ENCODE peak calls at places on chromosomes 1 and 21, in seven cellular contexts. P is fibroblast of pulmonary artery, D is kidney, V is choroid plexus epithelial cell, N is HFF-Myc, Y is fibroblast of mammary gland, A is AG04450. G is an unnamed sample.

GRCh38 chr1:160260436-160261382 is 1.6 kb downstream of the DCAF8 start:
- DNase-seq in V (peak), P (peak), A (peak), N (peak), D (no peak), Y (peak), G (no peak)

GRCh38 chr1:7008331-7008730 is 223.1 kb downstream of the CAMTA1 start:
- DNase-seq in D (no peak), N (no peak), P (no peak), Y (no peak), A (no peak), V (no peak), G (no peak)

GRCh38 chr1:1605724-1606123 is 5.8 kb upstream of the FNDC10 start:
- DNase-seq in P (no peak), D (no peak), V (no peak), N (no peak), Y (no peak), A (no peak), G (no peak)

GRCh38 chr1:225250432-225250831 is 177.4 kb downstream of the LBR start:
- DNase-seq in D (no peak), N (no peak), Y (no peak), P (no peak), A (no peak), V (no peak), G (no peak)

GRCh38 chr1:43207229-43207853 is 35.2 kb downstream of the CFAP57 start:
- DNase-seq in V (peak), N (no peak), A (peak), Y (no peak), D (no peak), P (peak), G (no peak)

GRCh38 chr1:39105061-39105840 is 79.1 kb downstream of the NDUFS5 start:
- DNase-seq in N (no peak), P (peak), A (no peak), Y (peak), D (peak), V (peak), G (peak)

GRCh38 chr1:99084562-99084961 is 79.9 kb upstream of the PLPPR5 start:
- DNase-seq in V (no peak), D (no peak), N (no peak), A (no peak), P (no peak), Y (no peak), G (no peak)

GRCh38 chr1:183231545-183231944 is 45.5 kb downstream of the LAMC2 start:
- DNase-seq in P (no peak), A (no peak), V (no peak), D (no peak), N (no peak), Y (no peak), G (no peak)

GRCh38 chr21:35059742-35060141 is 10.6 kb upstream of the RUNX1 start:
- DNase-seq in N (no peak), V (no peak), A (no peak), P (no peak), Y (peak), D (no peak), G (no peak)

GRCh38 chr1:21492171-21492625 is 17.0 kb upstream of the ALPL start:
- DNase-seq in A (no peak), D (no peak), Y (no peak), V (no peak), P (no peak), N (no peak), G (no peak)

GRCh38 chr1:9203623-9204022 is 31.0 kb upstream of the H6PD start:
- DNase-seq in N (no peak), P (no peak), D (no peak), Y (no peak), V (no peak), A (no peak), G (no peak)

GRCh38 chr1:115411388-115412063 is 73.5 kb upstream of the NGF start:
- DNase-seq in A (no peak), D (no peak), P (peak), N (peak), V (peak), Y (peak), G (no peak)

GRCh38 chr1:204268101-204268500 is 54.3 kb upstream of the GOLT1A start:
- DNase-seq in V (no peak), D (peak), Y (no peak), N (no peak), A (no peak), P (no peak), G (no peak)

GRCh38 chr1:68319907-68320306 is 87.6 kb upstream of the WLS start:
- DNase-seq in N (no peak), A (no peak), P (no peak), Y (no peak), V (no peak), D (no peak), G (no peak)

GRCh38 chr21:32826317-32827167 is 55.0 kb upstream of the PAXBP1 start:
- DNase-seq in D (no peak), Y (peak), V (peak), A (peak), N (peak), P (peak), G (no peak)

GRCh38 chr1:27528701-27529637 is 39.0 kb upstream of the WASF2 start:
- DNase-seq in N (no peak), P (peak), V (peak), D (peak), Y (peak), A (peak), G (peak)
- H3K4me3 ChIP-seq in N (no peak), P (no peak), V (no peak), D (peak), Y (peak), A (no peak), G (no peak)

GRCh38 chr21:41611441-41611840 is 103.5 kb upstream of the TMPRSS2 start:
- DNase-seq in P (no peak), D (no peak), Y (no peak), A (no peak), V (no peak), N (no peak), G (no peak)

GRCh38 chr21:41613421-41613998 is 105.6 kb upstream of the TMPRSS2 start:
- DNase-seq in P (no peak), V (no peak), A (no peak), Y (no peak), N (no peak), D (peak), G (no peak)

GRCh38 chr21:41612674-41613250 is 104.8 kb upstream of the TMPRSS2 start:
- DNase-seq in A (peak), N (peak), V (peak), Y (peak), D (peak), P (peak), G (peak)

GRCh38 chr21:41610042-41610839 is 102.3 kb upstream of the TMPRSS2 start:
- DNase-seq in Y (peak), N (no peak), D (no peak), A (no peak), V (peak), P (peak), G (peak)

DNA sequence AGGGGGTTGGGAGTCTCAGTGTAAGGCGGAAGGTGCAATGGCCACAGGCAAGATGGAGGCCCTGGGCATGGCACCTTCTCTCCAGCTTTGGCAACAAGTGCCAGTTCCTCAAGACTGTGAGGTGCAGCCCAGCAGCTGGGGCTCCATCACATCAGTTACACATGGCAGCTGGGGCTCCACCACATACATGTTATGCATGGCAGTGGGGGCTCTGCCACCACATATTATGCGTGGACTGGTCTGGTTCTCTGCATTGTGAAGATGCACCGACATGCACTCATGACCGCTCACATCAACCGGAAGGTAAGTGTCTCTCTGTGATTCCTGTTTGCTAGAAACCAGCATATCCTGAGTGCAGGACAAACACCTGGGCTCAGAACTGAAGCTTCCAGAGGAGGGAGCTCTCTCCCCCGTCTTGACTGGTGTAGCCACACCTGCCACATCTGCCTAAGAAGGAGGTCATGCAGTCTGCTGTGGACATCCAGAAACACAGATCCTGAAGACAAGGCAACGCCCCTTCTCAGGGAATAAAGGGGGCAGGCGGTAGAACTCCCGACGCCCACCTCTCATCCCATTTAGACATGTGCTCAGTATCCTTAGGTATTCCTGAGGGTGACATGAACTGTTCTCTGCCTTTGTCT is 104.1 kb upstream of the TMPRSS2 start:
- DNase-seq in V (peak), D (no peak), N (no peak), P (peak), Y (peak), A (no peak), G (no peak)
- TF ChIP-seq CTCF in V (peak), D (peak), N (no peak), P (peak), Y (peak), A (peak), G (no peak)

DNA sequence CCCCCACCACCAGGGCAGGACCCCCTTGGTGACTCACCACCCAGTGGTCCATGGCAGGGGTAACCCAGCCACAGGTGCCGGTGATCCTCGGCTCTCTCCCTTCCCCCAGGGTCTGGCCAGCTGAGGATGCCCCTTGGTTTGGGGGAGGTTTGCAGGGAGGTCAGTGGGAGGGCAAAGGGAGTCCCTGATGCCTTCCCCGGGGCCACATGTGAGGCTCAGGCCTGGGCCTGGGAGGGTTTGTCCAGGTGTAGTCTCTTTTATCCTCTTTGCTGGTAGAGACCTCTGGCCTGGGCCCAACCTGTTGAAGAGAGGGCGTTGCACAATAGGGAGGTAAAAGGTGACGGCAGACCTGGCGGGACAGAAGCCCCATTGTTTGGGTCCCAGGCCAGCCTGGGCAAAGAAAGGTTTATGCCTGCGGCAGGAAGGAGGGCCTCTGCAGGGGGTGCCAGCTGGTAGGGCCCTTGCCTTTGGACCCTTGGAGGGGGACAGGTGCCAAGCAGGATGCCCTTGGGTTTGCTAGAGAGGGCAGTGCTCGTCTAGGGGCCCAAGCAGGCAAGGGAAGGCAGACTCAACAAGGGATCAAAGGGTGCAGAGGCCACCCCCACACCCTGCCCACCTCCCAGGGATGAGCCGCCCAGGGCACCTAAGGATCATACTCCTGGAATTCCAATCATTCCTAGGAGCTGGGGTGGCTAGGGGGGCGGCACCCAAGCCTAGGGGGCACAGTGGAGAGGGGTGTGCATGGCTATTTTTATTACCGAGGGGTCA is 758 bp upstream of the TINAGL1 start:
- DNase-seq in N (no peak), D (peak), A (no peak), P (no peak), Y (no peak), V (no peak), G (peak)
- H3K4me3 ChIP-seq in N (no peak), D (peak), A (no peak), P (no peak), Y (no peak), V (no peak), G (peak)

GRCh38 chr1:238115852-238116251 is 225.1 kb upstream of the ZP4 start:
- DNase-seq in D (no peak), A (no peak), P (no peak), Y (no peak), V (no peak), N (no peak), G (no peak)

GRCh38 chr1:238123201-238123600 is 232.5 kb upstream of the ZP4 start:
- DNase-seq in D (no peak), Y (no peak), N (no peak), P (no peak), A (no peak), V (no peak), G (no peak)

GRCh38 chr1:238113222-238113621 is 222.5 kb upstream of the ZP4 start:
- DNase-seq in P (no peak), V (no peak), Y (no peak), N (no peak), A (no peak), D (no peak), G (no peak)

GRCh38 chr1:238119060-238119459 is 228.3 kb upstream of the ZP4 start:
- DNase-seq in V (no peak), Y (no peak), A (no peak), P (no peak), N (no peak), D (no peak), G (no peak)
- TF ChIP-seq CTCF in V (no peak), Y (no peak), A (no peak), P (no peak), N (no peak), D (no peak), G (no peak)

DNA sequence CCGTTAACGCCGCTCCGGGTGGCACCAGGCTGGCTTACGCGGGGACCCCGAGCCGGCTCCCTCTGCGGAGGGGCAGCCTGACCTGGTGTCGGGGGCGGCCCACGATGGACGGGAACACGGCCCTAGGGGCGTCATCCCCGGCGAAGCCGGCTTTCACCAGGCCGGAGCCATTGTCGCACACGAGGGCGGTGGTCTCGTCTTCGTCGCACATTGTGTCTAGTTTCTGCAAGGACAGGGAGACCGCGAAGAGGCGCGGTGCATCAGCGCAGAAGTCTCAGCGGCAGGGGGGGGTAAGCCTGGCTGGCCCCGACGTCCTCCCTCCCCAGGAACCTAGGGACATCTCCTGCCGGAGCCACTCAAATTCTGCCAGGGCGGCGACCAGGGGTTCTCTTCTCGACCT is 989 bp downstream of the ACTA1 start:
- DNase-seq in D (peak), Y (no peak), N (no peak), V (no peak), A (no peak), P (no peak), G (no peak)
- H3K4me3 ChIP-seq in D (no peak), Y (no peak), N (no peak), V (no peak), A (no peak), P (no peak), G (no peak)

GRCh38 chr1:88079036-88079435 is 605.0 kb upstream of the PKN2 start:
- DNase-seq in A (no peak), N (no peak), D (no peak), P (peak), V (peak), Y (peak), G (no peak)
- TF ChIP-seq CTCF in A (peak), N (peak), D (no peak), P (peak), V (peak), Y (peak), G (no peak)